ENCODE peak calls at places on chromosomes 6 and 20, in eight cellular contexts. D, I, K, L, C, R, J and H are unnamed samples.

GRCh38 chr6:134026597-134026996 is 25.8 kb downstream of the SLC2A12 start:
- DNase-seq in D (peak), I (peak), K (no peak), L (no peak), C (no peak), R (peak), J (no peak), H (peak)

GRCh38 chr6:100573169-100573568 is 108.4 kb upstream of the SIM1 start:
- DNase-seq in D (peak), I (no peak), K (peak), L (peak), C (no peak), R (peak), J (no peak), H (peak)

GRCh38 chr6:167045828-167046580 is 46.8 kb downstream of the CEP43 start:
- DNase-seq in D (no peak), I (no peak), K (no peak), L (peak), C (no peak), R (no peak), J (no peak), H (no peak)

GRCh38 chr6:29516108-29516507 is 28.4 kb upstream of the MAS1L start:
- DNase-seq in D (peak), I (no peak), K (no peak), L (no peak), C (no peak), R (peak), J (no peak), H (peak)

GRCh38 chr6:144417686-144418085 is 132.6 kb downstream of the UTRN start:
- DNase-seq in D (peak), I (no peak), K (no peak), L (no peak), C (no peak), R (no peak), J (no peak), H (peak)

GRCh38 chr20:62120990-62121775 is 1.1 kb upstream of the LSM14B start:
- DNase-seq in D (no peak), I (no peak), K (no peak), L (peak), C (peak), R (peak), J (no peak), H (peak)

GRCh38 chr20:22562620-22563019 is 21.8 kb downstream of the FOXA2 start:
- DNase-seq in D (no peak), I (no peak), K (no peak), L (no peak), C (no peak), R (no peak), J (no peak), H (no peak)

GRCh38 chr6:154341876-154342275 is 14.7 kb downstream of the IPCEF1 start:
- DNase-seq in D (no peak), I (no peak), K (no peak), L (no peak), C (no peak), R (peak), J (no peak), H (no peak)

GRCh38 chr6:111552241-111552744 is 53.4 kb downstream of the TRAF3IP2 start:
- DNase-seq in D (peak), I (peak), K (peak), L (no peak), C (no peak), R (peak), J (peak), H (peak)

GRCh38 chr20:58038123-58038654 is 190.3 kb downstream of the ANKRD60 start:
- DNase-seq in D (no peak), I (no peak), K (no peak), L (no peak), C (no peak), R (no peak), J (no peak), H (no peak)

GRCh38 chr20:33568378-33569289 is 78.7 kb downstream of the CBFA2T2 start:
- DNase-seq in D (no peak), I (peak), K (peak), L (peak), C (no peak), R (no peak), J (no peak), H (no peak)

GRCh38 chr6:12911387-12911960 is 194.9 kb downstream of the PHACTR1 start:
- DNase-seq in D (peak), I (peak), K (peak), L (peak), C (no peak), R (peak), J (no peak), H (peak)

GRCh38 chr6:130672153-130672552 is 155.1 kb upstream of the SMLR1 start:
- DNase-seq in D (no peak), I (no peak), K (no peak), L (no peak), C (no peak), R (no peak), J (no peak), H (no peak)

GRCh38 chr20:41279546-41280225 is 37.8 kb downstream of the ZHX3 start:
- DNase-seq in D (no peak), I (no peak), K (no peak), L (no peak), C (no peak), R (no peak), J (no peak), H (no peak)

GRCh38 chr6:43748765-43749164 is 21.2 kb upstream of the VEGFA start:
- DNase-seq in D (no peak), I (no peak), K (no peak), L (no peak), C (no peak), R (no peak), J (no peak), H (no peak)

GRCh38 chr20:19786311-19786710 is 28.3 kb downstream of the RIN2 start:
- DNase-seq in D (peak), I (no peak), K (no peak), L (no peak), C (peak), R (peak), J (peak), H (peak)

GRCh38 chr6:98957440-98957839 is 9.7 kb upstream of the FBXL4 start:
- DNase-seq in D (peak), I (peak), K (no peak), L (no peak), C (no peak), R (peak), J (no peak), H (peak)

DNA sequence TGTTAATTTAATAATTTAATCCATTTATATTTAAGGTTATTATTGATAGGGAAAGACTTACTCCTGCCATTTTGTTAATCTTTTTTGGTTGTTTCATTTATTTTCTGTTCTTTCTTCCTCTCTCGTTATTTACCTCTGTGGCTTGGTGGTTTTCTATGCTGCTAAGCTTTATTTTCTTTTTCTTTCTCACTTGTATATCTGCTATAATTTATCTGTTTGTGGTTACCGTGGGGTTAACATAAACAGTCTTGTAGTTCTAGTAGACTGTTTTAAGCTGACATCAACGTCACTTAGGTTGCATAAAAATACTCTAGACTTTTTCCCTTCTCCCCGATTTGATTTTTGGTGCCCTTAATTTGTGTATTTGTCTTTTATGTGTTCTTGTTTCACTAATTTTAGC is 381.3 kb upstream of the SPTLC3 start:
- DNase-seq in D (no peak), I (no peak), K (no peak), L (no peak), C (no peak), R (no peak), J (no peak), H (no peak)
- H3K4me3 ChIP-seq in D (no peak), I (no peak), K (no peak), L (no peak), C (no peak), R (no peak), J (no peak), H (no peak)

DNA sequence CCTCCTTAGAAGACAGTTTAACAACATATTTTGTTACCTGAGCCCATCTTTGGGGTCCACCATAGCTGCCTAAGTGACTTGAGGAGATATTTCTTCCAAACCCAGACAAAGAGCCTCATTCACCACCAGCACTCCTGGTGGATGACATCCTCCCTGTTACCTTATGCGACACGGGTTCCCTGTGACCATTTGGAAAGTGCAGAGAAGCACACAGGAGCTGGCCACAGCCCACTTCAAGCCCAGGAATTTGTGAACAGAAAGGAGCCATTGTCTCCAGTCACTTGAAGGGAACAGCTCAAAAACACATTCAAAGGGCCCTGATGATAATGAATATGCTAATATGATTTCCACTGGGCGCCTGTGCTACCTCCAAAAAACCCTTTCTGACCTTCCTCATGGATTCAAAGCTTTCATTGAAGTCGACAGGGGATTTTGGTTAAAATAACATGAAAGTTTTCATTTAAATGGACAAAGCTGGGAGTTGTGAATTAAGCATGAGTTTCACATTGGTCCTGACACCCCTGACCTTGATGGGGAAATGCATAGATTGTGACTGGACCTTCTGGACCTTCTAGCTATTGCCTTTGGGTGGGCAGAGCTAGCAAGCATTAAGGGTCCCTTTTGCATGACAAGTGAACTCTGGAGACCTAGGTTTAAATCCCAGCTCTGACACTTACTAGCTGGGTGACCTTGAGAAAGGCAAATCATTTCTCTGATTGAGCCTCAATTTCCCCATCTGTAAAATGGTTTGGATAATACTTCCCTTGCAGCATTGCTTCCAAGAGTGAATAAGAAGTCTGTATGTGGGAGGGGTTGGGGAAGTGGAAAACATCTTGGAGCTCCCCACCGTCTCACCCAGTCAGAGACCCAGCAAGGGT is 83.3 kb upstream of the SIRPA start:
- DNase-seq in D (no peak), I (no peak), K (no peak), L (no peak), C (peak), R (peak), J (no peak), H (no peak)
- TF ChIP-seq CTCF in D (no peak), I (no peak), K (no peak), L (no peak), C (no peak), R (no peak), J (no peak), H (no peak)

DNA sequence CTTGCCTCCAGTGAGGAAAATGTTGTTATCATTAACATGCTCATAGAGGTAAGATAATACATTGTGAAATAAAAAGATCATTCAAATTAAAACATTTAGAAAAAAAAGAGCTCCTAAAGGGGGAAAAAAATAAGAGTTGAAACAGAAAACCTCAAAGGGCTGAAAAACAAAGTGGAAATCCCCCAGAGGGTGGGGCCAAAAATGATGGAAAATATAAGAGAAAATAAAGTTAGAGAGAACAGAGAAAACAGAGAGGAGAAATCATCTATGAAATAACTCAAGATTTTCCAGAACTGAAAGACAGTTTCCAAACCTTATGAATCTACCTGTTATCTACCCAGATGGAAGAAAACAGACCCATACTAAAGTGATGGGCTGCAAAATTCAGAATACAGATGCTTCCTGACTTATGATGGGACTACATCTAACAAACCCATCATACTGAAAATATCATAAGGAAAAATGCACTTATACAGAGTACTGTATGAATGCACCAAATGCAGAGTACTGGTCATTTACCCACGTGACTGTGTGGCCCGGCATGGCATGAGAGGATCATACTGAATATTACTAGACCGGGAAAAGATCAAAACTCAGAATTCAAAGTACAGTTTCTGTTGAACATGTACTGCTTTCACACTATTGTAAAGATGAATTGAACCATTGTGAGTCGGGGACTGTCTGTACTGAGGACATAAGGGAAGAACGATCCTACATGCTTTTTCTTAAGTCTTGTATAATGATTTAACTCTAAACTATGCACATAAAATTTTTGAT is 4.0 kb downstream of the ZBTB24 start:
- DNase-seq in D (no peak), I (no peak), K (no peak), L (no peak), C (no peak), R (no peak), J (no peak), H (no peak)
- H3K4me3 ChIP-seq in D (no peak), I (no peak), K (no peak), L (peak), C (no peak), R (peak), J (peak), H (peak)

GRCh38 chr20:49674383-49675352 is 39.0 kb downstream of the B4GALT5 start:
- DNase-seq in D (peak), I (peak), K (no peak), L (no peak), C (no peak), R (peak), J (peak), H (peak)
- TF ChIP-seq CTCF in D (no peak), I (peak), K (peak), L (no peak), C (no peak), R (no peak), J (peak), H (no peak)